ENCODE peak calls at places on chromosomes 5 and 9, in ten cellular contexts. W, N, E, A, B, L, H, J, T and Q are unnamed samples.

GRCh38 chr5:61866930-61867329 is 439.1 kb upstream of the KIF2A start:
- DNase-seq in E (no peak), L (no peak), N (no peak), W (no peak), J (no peak), T (no peak), B (no peak), A (no peak), H (no peak), Q (no peak)

GRCh38 chr5:135881244-135881643 is 14.4 kb downstream of the IL9 start:
- DNase-seq in E (no peak), A (peak; percentile 21), B (no peak), L (no peak), T (no peak), H (no peak), W (no peak), J (no peak), N (no peak), Q (no peak)

GRCh38 chr5:81757404-81757803 is 6.5 kb upstream of the SSBP2 start:
- DNase-seq in H (no peak), L (no peak), B (no peak), T (no peak), J (no peak), N (no peak), A (no peak), W (no peak), E (no peak), Q (no peak)

GRCh38 chr5:132668706-132669454 is 4.9 kb upstream of the IL4 start:
- DNase-seq in N (no peak), H (no peak), J (no peak), A (no peak), T (no peak), B (no peak), E (no peak), W (no peak), L (no peak), Q (no peak)

GRCh38 chr5:6317133-6317532 is 61.2 kb downstream of the MED10 start:
- DNase-seq in N (no peak), L (no peak), B (no peak), T (peak; percentile 2), E (no peak), J (no peak), A (no peak), H (no peak), W (no peak), Q (no peak)

GRCh38 chr9:4519604-4520003 is 29.3 kb downstream of the SLC1A1 start:
- DNase-seq in W (no peak), B (no peak), T (no peak), E (no peak), H (no peak), L (no peak), A (no peak), N (no peak), J (no peak), Q (no peak)

GRCh38 chr9:110058304-110058953 is 149.5 kb downstream of the C9orf152 start:
- DNase-seq in A (peak; percentile 43), L (peak; percentile 36), H (peak; percentile 92), B (peak; percentile 41), J (peak; percentile 53), W (peak; percentile 82), N (peak; percentile 50), E (peak; percentile 78), T (peak; percentile 72), Q (peak; percentile 62)

GRCh38 chr5:93425102-93425501 is 155.9 kb downstream of the NR2F1-AS1 start:
- DNase-seq in W (peak; percentile 35), T (no peak), B (no peak), E (no peak), L (no peak), H (no peak), A (no peak), J (no peak), N (no peak), Q (no peak)

GRCh38 chr5:152560508-152561137 is 155.5 kb upstream of the NMUR2 start:
- DNase-seq in T (peak; percentile 72), E (peak; percentile 60), J (peak; percentile 36), H (peak; percentile 83), W (peak; percentile 24), N (peak; percentile 70), L (peak; percentile 44), A (peak; percentile 11), B (peak; percentile 13), Q (peak; percentile 49)

GRCh38 chr5:170509323-170509660 is 5.5 kb downstream of the KCNIP1 start:
- DNase-seq in W (no peak), E (no peak), H (no peak), A (no peak), N (no peak), B (no peak), L (no peak), J (no peak), T (no peak), Q (no peak)

GRCh38 chr5:54551292-54551691 is 33.7 kb downstream of the SNX18 start:
- DNase-seq in T (no peak), A (no peak), L (no peak), E (no peak), H (no peak), W (no peak), B (no peak), N (no peak), J (no peak), Q (no peak)

GRCh38 chr5:43191740-43192557 is at the start of gene NIM1K:
- DNase-seq in J (peak; percentile 91), A (peak; percentile 37), B (peak; percentile 21), T (peak; percentile 58), N (peak; percentile 63), W (peak; percentile 23), L (peak; percentile 88), E (peak; percentile 75), H (peak; percentile 46), Q (peak; percentile 93)

GRCh38 chr9:126436545-126437269 is 110.1 kb downstream of the MVB12B start:
- DNase-seq in J (peak; percentile 50), N (no peak), T (no peak), W (no peak), H (no peak), E (no peak), L (no peak), A (peak; percentile 14), B (no peak), Q (no peak)

GRCh38 chr5:146703499-146703898 is 175.1 kb downstream of the PPP2R2B start:
- DNase-seq in L (no peak), J (no peak), W (no peak), B (no peak), H (no peak), T (no peak), N (no peak), E (no peak), A (no peak), Q (no peak)

GRCh38 chr5:149940077-149940574 is 4.5 kb downstream of the PDE6A start:
- DNase-seq in T (no peak), E (no peak), B (no peak), A (no peak), J (no peak), H (no peak), N (no peak), W (no peak), L (no peak), Q (no peak)

GRCh38 chr5:77391240-77391765 is 100.8 kb downstream of the WDR41 start:
- DNase-seq in J (no peak), B (no peak), T (no peak), L (no peak), N (no peak), W (no peak), A (no peak), E (no peak), H (no peak), Q (no peak)

GRCh38 chr9:121398374-121398773 is 28.3 kb upstream of the STOM start:
- DNase-seq in B (no peak), E (no peak), A (peak; percentile 91), H (no peak), T (no peak), N (no peak), L (no peak), W (peak; percentile 60), J (no peak), Q (no peak)

GRCh38 chr5:55821731-55822512 is 29.2 kb upstream of the IL31RA start:
- DNase-seq in T (no peak), E (no peak), A (no peak), W (peak; percentile 21), H (no peak), L (peak; percentile 21), B (no peak), N (peak; percentile 35), J (peak; percentile 82), Q (peak; percentile 83)
- H3K4me3 ChIP-seq in T (peak overlapping the region; percentile 21), E (no peak overlapping the region), A (no peak overlapping the region), W (peak overlapping the region; percentile 43), H (no peak overlapping the region), L (no peak overlapping the region), B (no peak overlapping the region), N (peak overlapping the region; percentile 33), J (peak overlapping the region; percentile 51), Q (peak overlapping the region; percentile 44)

DNA sequence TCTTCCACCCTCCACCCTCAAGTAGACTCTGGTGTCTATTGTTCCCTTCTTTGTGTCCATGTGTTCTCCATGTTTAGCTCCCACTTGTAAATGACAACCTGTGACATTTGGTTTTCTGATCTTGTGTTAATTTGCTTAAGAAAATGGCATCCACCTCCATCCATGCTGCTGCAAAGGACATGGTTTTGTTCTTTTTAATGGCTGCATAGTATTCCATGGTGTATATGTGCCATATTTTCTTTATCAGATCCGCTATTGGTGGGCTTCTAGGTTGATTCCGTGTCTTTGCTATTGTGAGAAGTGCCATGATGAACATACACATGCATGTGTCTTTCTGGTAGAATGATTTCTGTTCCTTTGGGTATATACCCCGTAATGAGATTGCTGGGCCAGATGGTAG is 163.4 kb upstream of the ITGA1 start:
- DNase-seq in B (no peak), H (no peak), L (no peak), A (no peak), W (no peak), N (no peak), E (no peak), J (no peak), T (no peak), Q (no peak)
- H3K36me3 ChIP-seq in B (no peaks in the 10 kb centered on the region), H (no peaks in the 10 kb centered on the region), L (no peaks in the 10 kb centered on the region), A (no peaks in the 10 kb centered on the region), W (no peaks in the 10 kb centered on the region), N (no peaks in the 10 kb centered on the region), E (no peaks in the 10 kb centered on the region), J (no peaks in the 10 kb centered on the region), T (no peaks in the 10 kb centered on the region), Q (no peaks in the 10 kb centered on the region)

DNA sequence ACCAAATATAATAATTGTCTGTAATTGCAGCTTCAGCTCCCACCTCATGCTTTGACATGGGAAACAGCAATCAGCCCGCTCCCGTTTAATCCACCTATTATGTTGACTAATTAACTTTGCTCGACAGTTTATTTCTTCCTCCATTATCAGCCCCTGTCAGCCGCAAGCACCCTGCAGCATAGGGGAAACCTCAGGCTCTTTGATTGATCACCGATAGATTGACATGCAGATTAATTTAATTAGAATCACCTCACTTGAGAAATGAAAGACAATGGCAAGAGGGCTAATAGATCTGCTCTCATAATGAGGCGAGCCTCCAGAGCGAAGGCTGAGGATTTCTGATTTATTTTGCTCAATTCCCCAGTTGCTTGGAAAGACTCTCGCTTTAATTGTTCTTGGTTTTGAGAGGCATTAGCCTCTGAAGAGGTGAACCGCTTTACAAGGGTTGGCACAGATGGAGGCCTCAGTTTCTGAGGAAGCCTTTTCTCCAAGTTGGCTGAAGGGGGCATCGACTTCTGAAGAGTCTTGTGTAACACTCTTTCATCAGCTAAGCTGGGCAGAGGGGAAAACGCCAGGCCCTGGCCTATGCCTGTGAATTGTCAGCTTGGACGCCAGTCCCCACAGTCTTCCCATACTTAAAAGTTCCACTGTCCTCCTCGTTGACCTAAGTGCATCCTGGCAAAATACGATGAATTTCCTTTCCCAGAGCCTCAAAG is 275.4 kb downstream of the EBF1 start:
- DNase-seq in N (no peak), W (no peak), J (no peak), E (no peak), L (no peak), A (no peak), B (no peak), T (no peak), H (no peak), Q (no peak)
- H3K27me3 ChIP-seq in N (no peaks in the 10 kb centered on the region), W (no peaks in the 10 kb centered on the region), J (no peaks in the 10 kb centered on the region), E (no peaks in the 10 kb centered on the region), L (no peaks in the 10 kb centered on the region), A (no peaks in the 10 kb centered on the region), B (no peaks in the 10 kb centered on the region), T (no peaks in the 10 kb centered on the region), H (no peaks in the 10 kb centered on the region), Q (no peaks in the 10 kb centered on the region)

GRCh38 chr5:172452398-172453205 is 1.7 kb downstream of the SH3PXD2B start:
- DNase-seq in T (no peak), B (no peak), J (peak; percentile 42), W (peak; percentile 90), E (no peak), N (peak; percentile 31), A (peak; percentile 93), L (no peak), H (peak; percentile 41), Q (no peak)
- H3K4me3 ChIP-seq in T (no peak overlapping the region), B (no peak overlapping the region), J (peak overlapping the region; percentile 97), W (peak overlapping the region; percentile 92), E (no peak overlapping the region), N (peak overlapping the region; percentile 92), A (peak overlapping the region; percentile 91), L (no peak overlapping the region), H (peak overlapping the region; percentile 88), Q (peak overlapping the region; percentile 92)